ENCODE peak calls at places on chromosomes 12 and 14, in eight cellular contexts. M, G, S, N, C, L, P and B are unnamed samples.

GRCh38 chr14:32514236-32514635 is 185.1 kb downstream of the AKAP6 start:
- DNase-seq in N (no peak), P (no peak), G (no peak), S (no peak), C (no peak), M (no peak), L (no peak), B (no peak)

GRCh38 chr14:100911665-100912316 is 8.3 kb upstream of the RTL1 start:
- DNase-seq in M (no peak), C (no peak), P (no peak), L (peak), S (no peak), N (no peak), G (no peak), B (no peak)

GRCh38 chr14:94886931-94887330 is 117.0 kb upstream of the GSC start:
- DNase-seq in L (no peak), S (no peak), G (no peak), M (no peak), N (no peak), C (no peak), P (no peak), B (no peak)

GRCh38 chr12:8033153-8034044 is 883 bp downstream of the FOXJ2 start:
- DNase-seq in C (peak), M (peak), S (no peak), G (peak), L (peak), N (peak), P (peak), B (peak)

GRCh38 chr14:100909439-100909838 is 5.9 kb upstream of the RTL1 start:
- DNase-seq in S (no peak), P (no peak), C (no peak), N (no peak), G (no peak), L (no peak), M (no peak), B (no peak)

GRCh38 chr14:41824441-41824840 is 217.8 kb downstream of the LRFN5 start:
- DNase-seq in P (no peak), M (no peak), L (no peak), N (no peak), S (no peak), G (no peak), C (no peak), B (no peak)

GRCh38 chr14:65412881-65413738 is 580 bp downstream of the FUT8 start:
- DNase-seq in G (peak), S (no peak), C (peak), L (peak), M (peak), P (peak), N (peak), B (peak)

GRCh38 chr14:95759952-95760351 is 46.0 kb upstream of the TCL1A start:
- DNase-seq in C (no peak), S (no peak), M (peak), L (no peak), N (no peak), G (no peak), P (no peak), B (no peak)

GRCh38 chr12:118694128-118694775 is 287.1 kb upstream of the SRRM4 start:
- DNase-seq in S (no peak), P (no peak), G (no peak), M (no peak), L (no peak), N (no peak), C (no peak), B (no peak)

GRCh38 chr12:63220921-63221320 is 69.9 kb upstream of the AVPR1A start:
- DNase-seq in M (peak), L (no peak), C (no peak), G (no peak), S (no peak), N (no peak), P (no peak), B (no peak)

GRCh38 chr12:83759906-83760305 is 1073.2 kb downstream of the TMTC2 start:
- DNase-seq in C (no peak), N (no peak), L (no peak), G (no peak), P (no peak), S (no peak), M (no peak), B (no peak)

GRCh38 chr14:69321601-69322330 is 61.8 kb downstream of the GALNT16 start:
- DNase-seq in G (no peak), P (no peak), S (no peak), M (no peak), C (no peak), L (no peak), N (no peak), B (no peak)

GRCh38 chr14:77181603-77182437 is at the start of gene TMEM63C:
- DNase-seq in M (no peak), P (peak), N (peak), C (peak), S (peak), G (peak), L (peak), B (peak)

GRCh38 chr14:96634896-96635295 is 132.7 kb downstream of the PAPOLA start:
- DNase-seq in M (no peak), P (no peak), G (no peak), N (no peak), C (no peak), S (no peak), L (no peak), B (no peak)

GRCh38 chr12:106342397-106343212 is 14.9 kb upstream of the POLR3B start:
- DNase-seq in N (no peak), C (no peak), P (no peak), L (no peak), S (no peak), G (no peak), M (peak), B (no peak)

GRCh38 chr14:70821581-70821915 is 12.2 kb upstream of the MAP3K9 start:
- DNase-seq in S (no peak), M (no peak), N (no peak), P (no peak), C (no peak), L (no peak), G (no peak), B (no peak)

GRCh38 chr12:3463927-3464326 is 27.1 kb upstream of the PRMT8 start:
- DNase-seq in P (no peak), M (no peak), L (no peak), G (no peak), S (no peak), N (no peak), C (no peak), B (no peak)

GRCh38 chr14:91374897-91375747 is 42.5 kb downstream of the CCDC88C start:
- DNase-seq in L (peak), G (no peak), N (no peak), S (no peak), C (no peak), M (no peak), P (no peak), B (peak)